ENCODE peak calls at places on chromosome 13, in seven cellular contexts. N is esophagus muscularis mucosa, W is adrenal gland, Z is Peyer's patch, U is A549, O is heart left ventricle, D is upper lobe of left lung. C is an unnamed sample.

GRCh38 chr13:20124303-20124702 is 36.5 kb downstream of the GJA3 start:
- DNase-seq in O (no peak), U (no peak), N (no peak), W (no peak), Z (no peak), D (no peak), C (no peak)

GRCh38 chr13:33284916-33285315 is 639 bp downstream of the STARD13 start:
- DNase-seq in D (no peak), Z (no peak), W (no peak), U (no peak), O (no peak), N (no peak), C (no peak)

GRCh38 chr13:23321534-23322241 is 111.8 kb downstream of the SACS start:
- DNase-seq in O (peak; percentile 64), U (peak; percentile 49), Z (no peak), N (no peak), W (peak; percentile 55), D (no peak), C (no peak)

GRCh38 chr13:73223372-73223781 is 164.6 kb downstream of the KLF5 start:
- DNase-seq in Z (no peak), W (no peak), O (no peak), N (no peak), D (no peak), U (no peak), C (no peak)

GRCh38 chr13:91017031-91017668 is 330.3 kb upstream of the MIR17HG start:
- DNase-seq in O (no peak), U (peak; percentile 40), D (peak; percentile 23), N (no peak), Z (no peak), W (peak; percentile 12), C (peak; percentile 65)

GRCh38 chr13:63864171-63864902 is 2448.7 kb upstream of the PCDH20 start:
- DNase-seq in O (no peak), W (no peak), U (no peak), N (no peak), D (no peak), Z (no peak), C (no peak)

GRCh38 chr13:73082471-73082870 is 23.7 kb downstream of the KLF5 start:
- DNase-seq in U (no peak), O (no peak), D (no peak), W (no peak), Z (no peak), N (no peak), C (no peak)

GRCh38 chr13:75704194-75704941 is 68.2 kb downstream of the LMO7 start:
- DNase-seq in O (no peak), N (no peak), W (no peak), D (no peak), U (no peak), Z (no peak), C (no peak)

GRCh38 chr13:92573467-92574057 is 653.0 kb upstream of the GPC6 start:
- DNase-seq in D (no peak), U (peak; percentile 0), Z (no peak), O (no peak), N (no peak), W (no peak), C (peak; percentile 33)

GRCh38 chr13:50974268-50974667 is 64.7 kb downstream of the RNASEH2B start:
- DNase-seq in D (no peak), N (no peak), U (no peak), W (no peak), Z (no peak), O (no peak), C (no peak)

GRCh38 chr13:50969691-50970090 is 60.1 kb downstream of the RNASEH2B start:
- DNase-seq in D (no peak), Z (no peak), U (no peak), W (no peak), O (no peak), N (no peak), C (no peak)
- TF ChIP-seq CTCF in D (no peak), Z (no peak), U (no peak), W (no peak), O (no peak), N (no peak), C (no peak)

GRCh38 chr13:60396783-60397692 is at the start of gene TDRD3:
- DNase-seq in D (peak; percentile 82), W (peak; percentile 87), N (peak; percentile 93), U (peak; percentile 55), O (peak; percentile 89), Z (peak; percentile 91), C (peak; percentile 82)
- TF ChIP-seq POLR2A in D (peak; percentile 13), W (peak; percentile 59), N (peak; percentile 71), U (peak; percentile 68), O (no peak), Z (peak; percentile 76), C (no peak)

GRCh38 chr13:78638216-78638615 is 20.7 kb downstream of the OBI1 start:
- DNase-seq in W (no peak), U (no peak), D (no peak), Z (no peak), O (no peak), N (no peak), C (no peak)
- TF ChIP-seq CTCF in W (no peak), U (no peak), D (no peak), Z (no peak), O (no peak), N (no peak), C (no peak)

DNA sequence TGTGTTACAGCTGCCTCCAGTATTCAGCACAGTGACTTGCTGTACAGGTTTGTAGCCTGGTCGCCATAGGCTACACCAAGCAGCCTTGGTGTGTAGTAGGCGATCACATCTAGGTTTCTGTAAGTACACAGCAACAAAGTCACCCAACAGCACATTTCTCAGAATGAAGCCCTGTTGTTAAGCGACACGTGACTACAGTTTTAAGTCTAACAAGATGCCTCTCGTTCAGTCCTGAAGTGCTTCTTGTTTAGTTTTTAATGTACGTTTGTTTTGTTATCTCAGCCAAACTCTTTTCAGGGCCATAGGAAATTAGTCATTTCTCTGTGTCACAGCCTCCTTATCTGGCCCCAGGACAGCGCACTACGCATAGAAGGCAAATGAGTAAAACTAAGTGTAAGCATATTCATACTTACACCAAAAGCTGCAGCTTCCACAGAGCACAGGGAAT is 50.0 kb upstream of the GPR183 start:
- DNase-seq in N (no peak), Z (no peak), U (no peak), O (no peak), D (no peak), W (peak; percentile 88), C (no peak)
- TF ChIP-seq POLR2A in N (no peak), Z (no peak), U (no peak), O (no peak), D (no peak), W (peak; percentile 42), C (no peak)

DNA sequence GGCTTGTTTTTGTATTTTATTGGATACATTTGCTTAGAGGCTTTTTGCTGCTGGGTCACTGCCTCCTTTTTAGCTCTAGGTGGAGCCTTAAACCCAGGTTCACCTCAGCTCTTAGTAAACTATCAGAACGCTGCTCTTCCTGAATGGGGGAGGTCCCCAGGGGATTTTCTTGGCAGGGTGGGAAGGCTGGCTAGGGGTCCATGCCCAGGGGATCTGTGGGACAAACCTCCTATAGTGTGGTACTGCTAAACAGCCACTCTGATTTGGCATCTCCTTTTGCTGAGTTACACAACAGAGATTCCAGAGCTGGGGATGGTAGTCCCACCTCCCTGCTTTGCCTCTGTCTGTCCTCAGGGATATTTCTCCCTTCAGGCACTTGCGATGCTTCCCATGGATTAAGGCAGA is 204.9 kb downstream of the ZIC5 start:
- DNase-seq in D (no peak), N (no peak), Z (no peak), W (no peak), U (no peak), O (no peak), C (no peak)
- TF ChIP-seq CTCF in D (no peak), N (no peak), Z (peak; percentile 33), W (no peak), U (no peak), O (no peak), C (no peak)

GRCh38 chr13:99656092-99656745 is 154.9 kb downstream of the TM9SF2 start:
- DNase-seq in U (peak; percentile 47), Z (peak; percentile 76), N (peak; percentile 94), W (peak; percentile 84), O (peak; percentile 72), D (peak; percentile 73), C (peak; percentile 92)

GRCh38 chr13:99656843-99657506 is 155.7 kb downstream of the TM9SF2 start:
- DNase-seq in Z (no peak), N (peak; percentile 42), D (no peak), O (no peak), W (no peak), U (no peak), C (no peak)

GRCh38 chr13:99653526-99653925 is 152.3 kb downstream of the TM9SF2 start:
- DNase-seq in N (peak; percentile 77), U (no peak), W (no peak), Z (no peak), O (no peak), D (no peak), C (no peak)

GRCh38 chr13:99654076-99654475 is 152.8 kb downstream of the TM9SF2 start:
- DNase-seq in N (peak; percentile 57), U (no peak), W (no peak), D (no peak), O (no peak), Z (no peak), C (no peak)

DNA sequence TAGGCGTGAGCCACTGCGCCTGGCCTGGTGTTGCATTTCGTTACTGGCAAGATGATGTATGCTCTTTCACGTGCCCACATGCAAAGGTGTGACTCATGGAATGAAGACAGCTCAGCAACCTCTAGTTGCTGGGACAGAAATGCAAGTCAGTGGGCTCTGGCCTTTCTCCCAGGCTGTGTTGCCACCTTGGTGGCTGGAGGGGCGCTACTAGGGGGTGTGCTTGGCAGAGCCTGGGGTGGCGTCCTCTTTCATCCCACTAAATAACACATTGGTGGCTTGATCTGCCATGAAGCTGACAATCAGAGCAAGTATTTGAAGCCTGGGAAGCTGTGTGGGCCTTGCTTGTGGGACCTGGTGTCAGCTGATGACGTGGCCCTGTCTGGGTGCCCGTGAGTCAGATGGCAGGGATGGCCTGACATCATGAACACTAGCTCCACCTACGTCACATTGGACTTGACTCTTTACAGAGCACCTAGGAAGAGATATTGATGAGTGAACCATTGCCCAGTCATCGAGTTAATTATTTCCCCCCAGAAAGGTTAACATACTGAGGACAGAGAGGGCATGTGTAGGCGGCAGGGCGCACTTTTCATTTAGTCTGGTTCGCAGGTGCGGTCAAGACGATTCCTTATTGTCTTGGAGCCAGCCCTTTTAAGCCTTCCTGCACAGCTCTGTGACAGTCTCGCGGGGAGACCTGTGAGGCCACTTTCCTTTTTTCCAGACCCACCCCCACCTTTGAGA is 154.2 kb downstream of the TM9SF2 start:
- DNase-seq in D (no peak), U (peak; percentile 87), O (no peak), N (peak; percentile 39), Z (peak; percentile 76), W (peak; percentile 34), C (no peak)
- TF ChIP-seq POLR2A in D (no peak), U (no peak), O (no peak), N (no peak), Z (no peak), W (no peak), C (no peak)

DNA sequence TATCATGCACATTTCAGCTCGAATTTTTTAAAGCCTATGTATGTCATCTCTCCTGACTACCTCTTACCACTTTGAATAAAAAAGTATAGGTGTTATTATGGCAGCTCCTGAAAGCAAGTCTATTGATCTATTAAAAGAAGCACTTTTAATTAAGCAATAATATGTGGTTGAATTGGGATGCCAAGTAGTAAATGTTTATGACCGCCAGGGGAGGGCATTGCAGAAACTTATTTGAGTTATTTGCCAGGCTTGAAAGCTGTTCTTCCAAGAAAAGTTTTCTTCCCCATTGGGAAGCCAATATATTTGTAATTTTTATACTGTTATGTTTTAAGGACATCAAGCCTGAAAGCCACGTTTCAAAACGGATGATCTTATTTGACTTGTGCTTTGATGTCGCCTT is 88.1 kb upstream of the SOX21 start:
- DNase-seq in O (no peak), Z (no peak), U (no peak), N (peak; percentile 3), W (no peak), D (no peak), C (no peak)
- TF ChIP-seq CTCF in O (no peak), Z (no peak), U (no peak), N (no peak), W (no peak), D (no peak), C (no peak)